ENCODE peak calls at places on chromosomes 2 and 18, in seven cellular contexts. U is NCI-H2227 treated with DMSO at 0.1 percent for 48 hours; T is anterior cingulate cortex; K is activated CD4-positive, alpha-beta T cell treated with anti-CD3 and anti-CD28 coated beads for 24 hours; F is activated naive CD4-positive, alpha-beta T cell treated with Interleukin-2 at 50 U/mL for 16 hours; Y is neural progenitor cell; B is HT-29. I is an unnamed sample.

GRCh38 chr2:117199511-117199910 is 615.0 kb upstream of the DDX18 start:
- DNase-seq in B (no peak), T (no peak), Y (no peak), K (no peak), U (no peak), F (no peak), I (no peak)

GRCh38 chr18:73199151-73199550 is 331.4 kb upstream of the NETO1 start:
- DNase-seq in Y (no peak), T (no peak), K (no peak), F (no peak), U (no peak), B (no peak), I (no peak)

GRCh38 chr2:240593703-240594451 is 7.3 kb downstream of the CAPN10 start:
- DNase-seq in T (no peak), F (no peak), U (no peak), K (no peak), B (no peak), Y (no peak), I (no peak)

GRCh38 chr18:79540161-79540913 is 139.3 kb upstream of the CTDP1 start:
- DNase-seq in U (no peak), Y (no peak), K (no peak), B (no peak), F (no peak), T (no peak), I (no peak)

GRCh38 chr2:120539937-120540718 is 194.2 kb downstream of the INHBB start:
- DNase-seq in T (no peak), U (no peak), Y (peak), F (no peak), K (no peak), B (no peak), I (peak)

GRCh38 chr2:152513681-152514080 is 178.7 kb downstream of the FMNL2 start:
- DNase-seq in U (no peak), Y (no peak), B (no peak), K (no peak), T (no peak), F (no peak), I (no peak)

GRCh38 chr18:35683021-35683420 is 101.5 kb downstream of the GALNT1 start:
- DNase-seq in B (no peak), F (no peak), U (no peak), K (no peak), T (no peak), Y (peak), I (no peak)

GRCh38 chr2:31467426-31467825 is 52.9 kb upstream of the XDH start:
- DNase-seq in U (no peak), F (no peak), Y (peak), T (no peak), K (no peak), B (peak), I (no peak)

GRCh38 chr18:7084766-7085080 is 32.9 kb downstream of the LAMA1 start:
- DNase-seq in T (no peak), K (no peak), B (no peak), F (no peak), U (no peak), Y (no peak), I (peak)

GRCh38 chr2:236354973-236355595 is 90.9 kb upstream of the ASB18 start:
- DNase-seq in U (no peak), F (no peak), T (no peak), K (no peak), B (no peak), Y (no peak), I (no peak)